ENCODE peak calls at places on chromosomes 12 and 14, in ten cellular contexts. One of them, this sample, is unnamed. For H3K4me1, the result is how much of the 10 kb centered on the place peaks cover.

GRCh38 chr14:60233251-60233650 is 15.8 kb upstream of the PPM1A start:
- DNase-seq in GM23248: no peak
- DNase-seq in fibroblast of lung: peak
- DNase-seq in astrocyte: no peak
- DNase-seq in aorta: no peak
- DNase-seq in tibial nerve: no peak
- DNase-seq in H9: no peak
- DNase-seq in neuronal stem cell: no peak
- DNase-seq in CD4-positive, CD25-positive, alpha-beta regulatory T cell: no peak
- DNase-seq in stomach: no peak
- DNase-seq in this sample: no peak

GRCh38 chr12:25420116-25420515 is 133.0 kb downstream of the LMNTD1 start:
- DNase-seq in GM23248: no peak
- DNase-seq in fibroblast of lung: no peak
- DNase-seq in astrocyte: no peak
- DNase-seq in aorta: no peak
- DNase-seq in tibial nerve: no peak
- DNase-seq in H9: no peak
- DNase-seq in neuronal stem cell: no peak
- DNase-seq in CD4-positive, CD25-positive, alpha-beta regulatory T cell: no peak
- DNase-seq in stomach: no peak
- DNase-seq in this sample: no peak

GRCh38 chr12:49462103-49462739 is 76.6 kb upstream of the KCNH3 start:
- DNase-seq in GM23248: peak
- DNase-seq in fibroblast of lung: no peak
- DNase-seq in astrocyte: no peak
- DNase-seq in aorta: no peak
- DNase-seq in tibial nerve: no peak
- DNase-seq in H9: no peak
- DNase-seq in neuronal stem cell: no peak
- DNase-seq in CD4-positive, CD25-positive, alpha-beta regulatory T cell: no peak
- DNase-seq in stomach: peak
- DNase-seq in this sample: no peak

GRCh38 chr14:31208546-31209424 is 1.2 kb upstream of the HECTD1 start:
- DNase-seq in GM23248: no peak
- DNase-seq in fibroblast of lung: no peak
- DNase-seq in astrocyte: no peak
- DNase-seq in aorta: no peak
- DNase-seq in tibial nerve: no peak
- DNase-seq in H9: no peak
- DNase-seq in neuronal stem cell: no peak
- DNase-seq in CD4-positive, CD25-positive, alpha-beta regulatory T cell: no peak
- DNase-seq in stomach: no peak
- DNase-seq in this sample: no peak

GRCh38 chr12:96045566-96045965 is 10.2 kb upstream of the LTA4H start:
- DNase-seq in GM23248: no peak
- DNase-seq in fibroblast of lung: no peak
- DNase-seq in astrocyte: no peak
- DNase-seq in aorta: no peak
- DNase-seq in tibial nerve: no peak
- DNase-seq in H9: no peak
- DNase-seq in neuronal stem cell: no peak
- DNase-seq in CD4-positive, CD25-positive, alpha-beta regulatory T cell: peak
- DNase-seq in stomach: no peak
- DNase-seq in this sample: no peak

GRCh38 chr12:3367750-3368444 is 123.1 kb upstream of the PRMT8 start:
- DNase-seq in GM23248: no peak
- DNase-seq in fibroblast of lung: no peak
- DNase-seq in astrocyte: no peak
- DNase-seq in aorta: no peak
- DNase-seq in tibial nerve: no peak
- DNase-seq in H9: peak
- DNase-seq in neuronal stem cell: no peak
- DNase-seq in CD4-positive, CD25-positive, alpha-beta regulatory T cell: no peak
- DNase-seq in stomach: no peak
- DNase-seq in this sample: no peak

GRCh38 chr12:105020241-105020962 is 34.3 kb downstream of the NOPCHAP1 start:
- DNase-seq in GM23248: no peak
- DNase-seq in fibroblast of lung: no peak
- DNase-seq in astrocyte: no peak
- DNase-seq in aorta: no peak
- DNase-seq in tibial nerve: no peak
- DNase-seq in H9: no peak
- DNase-seq in neuronal stem cell: no peak
- DNase-seq in CD4-positive, CD25-positive, alpha-beta regulatory T cell: no peak
- DNase-seq in stomach: no peak
- DNase-seq in this sample: no peak

GRCh38 chr14:33457021-33457420 is 493.9 kb downstream of the EGLN3 start:
- DNase-seq in GM23248: peak
- DNase-seq in fibroblast of lung: no peak
- DNase-seq in astrocyte: no peak
- DNase-seq in aorta: no peak
- DNase-seq in tibial nerve: no peak
- DNase-seq in H9: no peak
- DNase-seq in neuronal stem cell: no peak
- DNase-seq in CD4-positive, CD25-positive, alpha-beta regulatory T cell: no peak
- DNase-seq in stomach: no peak
- DNase-seq in this sample: no peak

GRCh38 chr12:91316825-91317224 is 134.2 kb upstream of the DCN start:
- DNase-seq in GM23248: peak
- DNase-seq in fibroblast of lung: peak
- DNase-seq in astrocyte: peak
- DNase-seq in aorta: no peak
- DNase-seq in tibial nerve: no peak
- DNase-seq in H9: no peak
- DNase-seq in neuronal stem cell: no peak
- DNase-seq in CD4-positive, CD25-positive, alpha-beta regulatory T cell: no peak
- DNase-seq in stomach: no peak
- DNase-seq in this sample: peak

GRCh38 chr12:104709692-104710435 is 248.2 kb downstream of the SLC41A2 start:
- DNase-seq in GM23248: peak
- DNase-seq in fibroblast of lung: peak
- DNase-seq in astrocyte: no peak
- DNase-seq in aorta: peak
- DNase-seq in tibial nerve: no peak
- DNase-seq in H9: no peak
- DNase-seq in neuronal stem cell: no peak
- DNase-seq in CD4-positive, CD25-positive, alpha-beta regulatory T cell: no peak
- DNase-seq in stomach: no peak
- DNase-seq in this sample: peak

GRCh38 chr14:26730929-26731618 is 133.2 kb upstream of the NOVA1 start:
- DNase-seq in GM23248: peak
- DNase-seq in fibroblast of lung: peak
- DNase-seq in astrocyte: no peak
- DNase-seq in aorta: peak
- DNase-seq in tibial nerve: no peak
- DNase-seq in H9: peak
- DNase-seq in neuronal stem cell: peak
- DNase-seq in CD4-positive, CD25-positive, alpha-beta regulatory T cell: no peak
- DNase-seq in stomach: no peak
- DNase-seq in this sample: peak

GRCh38 chr12:102463659-102464249 is 16.6 kb downstream of the IGF1 start:
- DNase-seq in GM23248: peak
- DNase-seq in fibroblast of lung: no peak
- DNase-seq in astrocyte: no peak
- DNase-seq in aorta: no peak
- DNase-seq in tibial nerve: no peak
- DNase-seq in H9: no peak
- DNase-seq in neuronal stem cell: no peak
- DNase-seq in CD4-positive, CD25-positive, alpha-beta regulatory T cell: no peak
- DNase-seq in stomach: no peak
- DNase-seq in this sample: no peak

GRCh38 chr14:64715628-64716412 is 11.6 kb downstream of the PLEKHG3 start:
- DNase-seq in GM23248: no peak
- DNase-seq in fibroblast of lung: no peak
- DNase-seq in astrocyte: no peak
- DNase-seq in aorta: peak
- DNase-seq in tibial nerve: no peak
- DNase-seq in H9: peak
- DNase-seq in neuronal stem cell: no peak
- DNase-seq in CD4-positive, CD25-positive, alpha-beta regulatory T cell: no peak
- DNase-seq in stomach: peak
- DNase-seq in this sample: no peak

GRCh38 chr14:104595116-104595675 is 9.4 kb downstream of the TMEM179 start:
- DNase-seq in GM23248: no peak
- DNase-seq in fibroblast of lung: no peak
- DNase-seq in astrocyte: no peak
- DNase-seq in aorta: peak
- DNase-seq in tibial nerve: no peak
- DNase-seq in H9: no peak
- DNase-seq in neuronal stem cell: no peak
- DNase-seq in CD4-positive, CD25-positive, alpha-beta regulatory T cell: no peak
- DNase-seq in stomach: no peak
- DNase-seq in this sample: no peak

GRCh38 chr14:85622106-85622505 is 92.2 kb downstream of the FLRT2 start:
- DNase-seq in GM23248: no peak
- DNase-seq in fibroblast of lung: no peak
- DNase-seq in astrocyte: no peak
- DNase-seq in aorta: no peak
- DNase-seq in tibial nerve: no peak
- DNase-seq in H9: no peak
- DNase-seq in neuronal stem cell: no peak
- DNase-seq in CD4-positive, CD25-positive, alpha-beta regulatory T cell: no peak
- DNase-seq in stomach: no peak
- DNase-seq in this sample: no peak

GRCh38 chr12:64473176-64473575 is 21.3 kb downstream of the TBK1 start:
- DNase-seq in GM23248: no peak
- DNase-seq in fibroblast of lung: no peak
- DNase-seq in astrocyte: no peak
- DNase-seq in aorta: no peak
- DNase-seq in tibial nerve: no peak
- DNase-seq in H9: no peak
- DNase-seq in neuronal stem cell: no peak
- DNase-seq in CD4-positive, CD25-positive, alpha-beta regulatory T cell: no peak
- DNase-seq in stomach: no peak
- DNase-seq in this sample: no peak

GRCh38 chr12:97075583-97076268 is 168.7 kb downstream of the NEDD1 start:
- DNase-seq in GM23248: no peak
- DNase-seq in fibroblast of lung: no peak
- DNase-seq in astrocyte: peak
- DNase-seq in aorta: no peak
- DNase-seq in tibial nerve: no peak
- DNase-seq in H9: no peak
- DNase-seq in neuronal stem cell: peak
- DNase-seq in CD4-positive, CD25-positive, alpha-beta regulatory T cell: no peak
- DNase-seq in stomach: no peak
- DNase-seq in this sample: no peak

GRCh38 chr14:22579881-22580280 is 9.1 kb downstream of the DAD1 start:
- DNase-seq in GM23248: no peak
- DNase-seq in fibroblast of lung: no peak
- DNase-seq in astrocyte: no peak
- DNase-seq in aorta: no peak
- DNase-seq in tibial nerve: no peak
- DNase-seq in H9: no peak
- DNase-seq in neuronal stem cell: no peak
- DNase-seq in CD4-positive, CD25-positive, alpha-beta regulatory T cell: no peak
- DNase-seq in stomach: no peak
- DNase-seq in this sample: no peak

GRCh38 chr14:22587247-22587646 is 1.8 kb downstream of the DAD1 start:
- DNase-seq in GM23248: no peak
- DNase-seq in fibroblast of lung: no peak
- DNase-seq in astrocyte: no peak
- DNase-seq in aorta: no peak
- DNase-seq in tibial nerve: no peak
- DNase-seq in H9: no peak
- DNase-seq in neuronal stem cell: no peak
- DNase-seq in CD4-positive, CD25-positive, alpha-beta regulatory T cell: no peak
- DNase-seq in stomach: no peak
- DNase-seq in this sample: no peak

GRCh38 chr14:22580604-22581003 is 8.4 kb downstream of the DAD1 start:
- DNase-seq in GM23248: no peak
- DNase-seq in fibroblast of lung: no peak
- DNase-seq in astrocyte: no peak
- DNase-seq in aorta: no peak
- DNase-seq in tibial nerve: no peak
- DNase-seq in H9: no peak
- DNase-seq in neuronal stem cell: no peak
- DNase-seq in CD4-positive, CD25-positive, alpha-beta regulatory T cell: no peak
- DNase-seq in stomach: no peak
- DNase-seq in this sample: no peak

GRCh38 chr14:22588419-22589095 is 467 bp downstream of the DAD1 start:
- DNase-seq in GM23248: peak
- DNase-seq in fibroblast of lung: no peak
- DNase-seq in astrocyte: no peak
- DNase-seq in aorta: no peak
- DNase-seq in tibial nerve: no peak
- DNase-seq in H9: no peak
- DNase-seq in neuronal stem cell: no peak
- DNase-seq in CD4-positive, CD25-positive, alpha-beta regulatory T cell: no peak
- DNase-seq in stomach: no peak
- DNase-seq in this sample: peak

GRCh38 chr14:22583994-22584393 is 5.0 kb downstream of the DAD1 start:
- DNase-seq in GM23248: peak
- DNase-seq in fibroblast of lung: no peak
- DNase-seq in astrocyte: no peak
- DNase-seq in aorta: no peak
- DNase-seq in tibial nerve: no peak
- DNase-seq in H9: no peak
- DNase-seq in neuronal stem cell: no peak
- DNase-seq in CD4-positive, CD25-positive, alpha-beta regulatory T cell: no peak
- DNase-seq in stomach: no peak
- DNase-seq in this sample: no peak
- H3K4me1 ChIP-seq in GM23248: under half
- H3K4me1 ChIP-seq in fibroblast of lung: under half
- H3K4me1 ChIP-seq in astrocyte: under half
- H3K4me1 ChIP-seq in aorta: under half
- H3K4me1 ChIP-seq in tibial nerve: half or more
- H3K4me1 ChIP-seq in H9: under half
- H3K4me1 ChIP-seq in neuronal stem cell: under half
- H3K4me1 ChIP-seq in CD4-positive, CD25-positive, alpha-beta regulatory T cell: half or more
- H3K4me1 ChIP-seq in stomach: half or more
- H3K4me1 ChIP-seq in this sample: under half

GRCh38 chr14:50603565-50603964 is 43.6 kb downstream of the ATL1 start:
- DNase-seq in GM23248: no peak
- DNase-seq in fibroblast of lung: no peak
- DNase-seq in astrocyte: peak
- DNase-seq in aorta: no peak
- DNase-seq in tibial nerve: no peak
- DNase-seq in H9: no peak
- DNase-seq in neuronal stem cell: no peak
- DNase-seq in CD4-positive, CD25-positive, alpha-beta regulatory T cell: no peak
- DNase-seq in stomach: no peak
- DNase-seq in this sample: no peak
- H3K4me1 ChIP-seq in GM23248: half or more
- H3K4me1 ChIP-seq in fibroblast of lung: under half
- H3K4me1 ChIP-seq in astrocyte: under half
- H3K4me1 ChIP-seq in aorta: under half
- H3K4me1 ChIP-seq in tibial nerve: under half
- H3K4me1 ChIP-seq in H9: under half
- H3K4me1 ChIP-seq in neuronal stem cell: under half
- H3K4me1 ChIP-seq in CD4-positive, CD25-positive, alpha-beta regulatory T cell: under half
- H3K4me1 ChIP-seq in stomach: under half
- H3K4me1 ChIP-seq in this sample: under half

GRCh38 chr14:91243098-91243483 is 1.4 kb downstream of the GPR68 start:
- DNase-seq in GM23248: no peak
- DNase-seq in fibroblast of lung: no peak
- DNase-seq in astrocyte: no peak
- DNase-seq in aorta: no peak
- DNase-seq in tibial nerve: no peak
- DNase-seq in H9: no peak
- DNase-seq in neuronal stem cell: no peak
- DNase-seq in CD4-positive, CD25-positive, alpha-beta regulatory T cell: no peak
- DNase-seq in stomach: no peak
- DNase-seq in this sample: no peak
- H3K4me1 ChIP-seq in GM23248: under half
- H3K4me1 ChIP-seq in fibroblast of lung: under half
- H3K4me1 ChIP-seq in astrocyte: under half
- H3K4me1 ChIP-seq in aorta: under half
- H3K4me1 ChIP-seq in tibial nerve: under half
- H3K4me1 ChIP-seq in H9: under half
- H3K4me1 ChIP-seq in neuronal stem cell: under half
- H3K4me1 ChIP-seq in CD4-positive, CD25-positive, alpha-beta regulatory T cell: half or more
- H3K4me1 ChIP-seq in stomach: under half
- H3K4me1 ChIP-seq in this sample: under half

GRCh38 chr14:100292776-100293461 is 13.3 kb downstream of the SLC25A29 start:
- DNase-seq in GM23248: no peak
- DNase-seq in fibroblast of lung: no peak
- DNase-seq in astrocyte: no peak
- DNase-seq in aorta: peak
- DNase-seq in tibial nerve: no peak
- DNase-seq in H9: no peak
- DNase-seq in neuronal stem cell: no peak
- DNase-seq in CD4-positive, CD25-positive, alpha-beta regulatory T cell: no peak
- DNase-seq in stomach: no peak
- DNase-seq in this sample: no peak
- H3K4me1 ChIP-seq in GM23248: under half
- H3K4me1 ChIP-seq in fibroblast of lung: under half
- H3K4me1 ChIP-seq in astrocyte: under half
- H3K4me1 ChIP-seq in aorta: under half
- H3K4me1 ChIP-seq in tibial nerve: half or more
- H3K4me1 ChIP-seq in H9: under half
- H3K4me1 ChIP-seq in neuronal stem cell: under half
- H3K4me1 ChIP-seq in CD4-positive, CD25-positive, alpha-beta regulatory T cell: under half
- H3K4me1 ChIP-seq in stomach: under half
- H3K4me1 ChIP-seq in this sample: under half